ENCODE peak calls at places on chromosomes 12 and 14, in seven cellular contexts. Q, Z, R, Y, F, U and K are unnamed samples.

GRCh38 chr14:72736791-72737559 is 156.9 kb downstream of the DPF3 start:
- DNase-seq in R (no peak), U (no peak), Q (no peak), F (no peak), Y (no peak), Z (no peak), K (no peak)

GRCh38 chr12:111221296-111222026 is 147.4 kb downstream of the PHETA1 start:
- DNase-seq in R (no peak), F (no peak), Y (no peak), Z (no peak), Q (no peak), U (no peak), K (no peak)

GRCh38 chr12:71441836-71442566 is 2.4 kb downstream of the LGR5 start:
- DNase-seq in Y (no peak), F (no peak), R (no peak), Z (no peak), Q (no peak), U (no peak), K (no peak)

GRCh38 chr14:23399136-23399535 is 8.9 kb downstream of the MYH6 start:
- DNase-seq in U (no peak), Q (no peak), F (no peak), Y (no peak), R (no peak), Z (no peak), K (no peak)

GRCh38 chr12:114395755-114396152 is 10.2 kb downstream of the TBX5 start:
- DNase-seq in F (no peak), Y (no peak), Z (no peak), R (no peak), Q (no peak), U (peak; percentile 42), K (no peak)

GRCh38 chr12:23556661-23557060 is 392.8 kb downstream of the SOX5 start:
- DNase-seq in Q (no peak), Z (no peak), F (no peak), U (no peak), Y (no peak), R (no peak), K (no peak)

GRCh38 chr14:92122351-92122677 is 545 bp downstream of the CPSF2 start:
- DNase-seq in R (no peak), Z (no peak), U (no peak), Q (peak; percentile 37), F (peak; percentile 10), Y (no peak), K (no peak)

GRCh38 chr12:87981495-87981894 is 47.7 kb downstream of the C12orf50 start:
- DNase-seq in F (no peak), R (no peak), Y (no peak), U (no peak), Z (no peak), Q (no peak), K (no peak)

GRCh38 chr12:67994046-67994445 is 4.8 kb downstream of the IFNG-AS1 start:
- DNase-seq in Y (no peak), U (no peak), Z (no peak), F (no peak), Q (no peak), R (no peak), K (no peak)

GRCh38 chr14:24088095-24088494 is 6.0 kb upstream of the PCK2 start:
- DNase-seq in R (no peak), Q (no peak), Z (no peak), F (no peak), Y (no peak), U (no peak), K (no peak)

GRCh38 chr14:91419044-91419397 is 1.4 kb upstream of the CCDC88C start:
- DNase-seq in U (no peak), Y (peak; percentile 47), Z (peak; percentile 24), R (no peak), Q (no peak), F (no peak), K (no peak)

GRCh38 chr14:65866422-65866821 is 453.9 kb downstream of the FUT8 start:
- DNase-seq in Z (no peak), U (no peak), Q (no peak), R (no peak), Y (no peak), F (no peak), K (no peak)

GRCh38 chr14:77032483-77032853 is 4.0 kb upstream of the IRF2BPL start:
- DNase-seq in R (no peak), U (no peak), Z (no peak), F (no peak), Y (no peak), Q (no peak), K (no peak)

GRCh38 chr12:286531-287300 is 24.1 kb upstream of the SLC6A13 start:
- DNase-seq in F (no peak), Q (no peak), Y (no peak), Z (no peak), U (no peak), R (no peak), K (no peak)

GRCh38 chr12:110079477-110080400 is 31.4 kb upstream of the C12orf76 start:
- DNase-seq in F (peak; percentile 63), R (peak; percentile 25), Z (peak; percentile 44), Q (peak; percentile 65), U (peak; percentile 72), Y (no peak), K (no peak)

GRCh38 chr12:13005649-13006048 is 5.6 kb upstream of the HEBP1 start:
- DNase-seq in F (no peak), U (no peak), Z (peak; percentile 63), Q (no peak), R (peak; percentile 78), Y (no peak), K (no peak)

GRCh38 chr12:78328524-78328923 is 497.8 kb downstream of the NAV3 start:
- DNase-seq in R (no peak), F (no peak), U (no peak), Z (no peak), Y (no peak), Q (no peak), K (no peak)

GRCh38 chr12:122753213-122753571 is 568 bp downstream of the DENR start:
- DNase-seq in Q (no peak), Z (no peak), Y (no peak), F (no peak), U (no peak), R (no peak), K (no peak)

GRCh38 chr14:77372304-77372841 is 4.5 kb downstream of the TMED8 start:
- DNase-seq in Y (no peak), Z (no peak), U (no peak), F (no peak), R (no peak), Q (no peak), K (no peak)

DNA sequence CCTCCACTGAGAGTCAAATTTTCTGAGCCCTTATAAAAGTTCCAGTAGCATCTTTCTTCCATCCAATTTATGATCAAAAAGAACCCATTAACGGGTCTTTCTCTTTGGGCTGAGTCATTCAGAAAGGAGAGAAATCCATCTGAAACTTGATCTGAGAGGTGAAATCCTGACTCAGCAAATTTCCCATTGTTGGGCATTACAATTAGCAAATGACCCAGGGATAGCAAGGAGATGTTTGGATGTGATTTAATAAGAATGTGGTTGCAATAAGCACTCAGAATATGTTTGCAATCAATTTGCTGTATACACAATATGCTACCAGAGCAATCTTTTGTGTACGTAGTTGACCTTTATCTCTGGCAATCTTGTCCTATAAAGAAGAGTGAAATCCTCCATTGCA is 122.7 kb downstream of the CCDC60 start:
- DNase-seq in Q (no peak), R (no peak), F (no peak), U (no peak), Z (no peak), Y (no peak), K (no peak)
- H3K27ac ChIP-seq in Q (no peak overlapping the region), R (no peak overlapping the region), F (no peak overlapping the region), U (no peak overlapping the region), Z (no peak overlapping the region), Y (no peak overlapping the region), K (no peak overlapping the region)

DNA sequence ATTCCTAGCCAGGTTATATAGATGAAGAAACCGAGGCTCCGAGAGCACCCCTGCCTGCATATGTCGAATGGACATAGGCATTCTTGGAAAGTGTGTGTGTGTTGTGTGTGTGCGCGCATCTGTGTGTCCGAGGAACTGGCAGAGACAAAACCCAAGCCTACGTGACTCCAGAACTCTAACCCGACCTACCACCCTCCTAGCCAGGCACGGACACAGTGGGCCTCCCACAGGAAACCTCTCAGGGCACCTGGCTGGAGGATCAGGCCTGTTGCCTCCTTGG is 543 bp upstream of the PGF start:
- DNase-seq in U (no peak), Y (no peak), Z (no peak), R (no peak), Q (no peak), F (no peak), K (no peak)
- TF ChIP-seq CTCF in U (no peak), Y (no peak), Z (no peak), R (no peak), Q (no peak), F (no peak), K (no peak)

DNA sequence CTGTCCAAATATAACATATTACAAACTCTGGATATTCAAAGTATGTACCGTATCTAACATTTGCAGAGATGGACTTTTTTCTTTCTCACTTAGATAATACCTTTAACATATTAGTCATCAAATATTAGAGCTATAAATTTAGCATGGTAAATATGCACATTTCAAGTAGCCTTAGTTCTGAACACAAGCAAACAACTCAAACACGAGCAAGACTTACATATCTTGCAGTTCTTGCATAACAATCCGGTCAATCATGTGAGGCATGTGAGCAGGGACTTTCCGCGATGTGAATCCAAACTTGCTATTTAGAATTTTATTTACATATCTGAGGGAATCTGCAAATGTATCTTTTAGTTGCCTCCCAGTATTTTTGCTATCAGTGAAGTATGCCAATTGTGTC is 22.1 kb upstream of the SYCP3 start:
- DNase-seq in Y (no peak), Q (no peak), U (no peak), Z (no peak), F (no peak), R (no peak), K (no peak)
- TF ChIP-seq POLR2A in Y (no peak), Q (no peak), U (no peak), Z (no peak), F (no peak), R (no peak), K (no peak)

GRCh38 chr12:45263587-45263986 is 47.7 kb downstream of the ANO6 start:
- DNase-seq in Z (no peak), U (no peak), F (no peak), Y (no peak), R (peak; percentile 18), Q (no peak), K (no peak)

GRCh38 chr12:45259732-45260480 is 44.0 kb downstream of the ANO6 start:
- DNase-seq in F (no peak), Z (no peak), R (no peak), Y (no peak), Q (no peak), U (no peak), K (no peak)

GRCh38 chr12:45260481-45260824 is 44.6 kb downstream of the ANO6 start:
- DNase-seq in F (no peak), Q (no peak), U (no peak), Y (no peak), Z (no peak), R (no peak), K (no peak)

GRCh38 chr12:45257185-45257585 is 41.3 kb downstream of the ANO6 start:
- DNase-seq in Y (no peak), Z (no peak), U (no peak), F (no peak), Q (no peak), R (no peak), K (no peak)

DNA sequence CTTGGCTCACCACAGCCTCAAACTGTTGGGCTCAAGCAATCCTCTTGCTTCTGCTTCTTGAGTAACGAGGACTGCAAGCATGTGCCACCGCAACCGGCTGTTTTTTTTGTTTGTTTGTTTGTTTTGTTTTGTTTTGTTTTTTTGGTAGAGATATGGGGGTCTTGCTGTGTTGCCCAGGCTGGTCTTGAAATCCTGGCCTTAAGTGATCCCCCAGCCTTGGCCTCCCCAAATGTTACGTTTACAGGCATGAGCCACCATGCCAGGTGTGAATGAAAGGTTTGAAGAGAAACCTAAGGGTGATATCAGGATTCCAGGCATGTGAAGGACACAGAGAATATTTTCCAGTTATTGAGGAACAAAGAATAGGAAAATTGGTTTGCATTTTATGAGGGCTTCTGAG is 45.0 kb downstream of the ANO6 start:
- DNase-seq in Y (no peak), U (no peak), R (no peak), F (no peak), Z (no peak), Q (no peak), K (no peak)
- H3K27ac ChIP-seq in Y (no peak overlapping the region), U (no peak overlapping the region), R (no peak overlapping the region), F (no peak overlapping the region), Z (no peak overlapping the region), Q (no peak overlapping the region), K (no peak overlapping the region)